ENCODE peak calls at places on chromosomes 16 and 17, in seven cellular contexts. One of them, this sample, is unnamed.

GRCh38 chr16:74748042-74748709 is 26.4 kb downstream of the FA2H start:
- DNase-seq in tibial nerve: no peak
- DNase-seq in fibroblast of lung: no peak
- DNase-seq in HepG2: no peak
- DNase-seq in MM.1S: no peak
- DNase-seq in IMR-90: no peak
- DNase-seq in spleen: peak
- DNase-seq in this sample: peak

GRCh38 chr17:43442711-43443110 is 41.1 kb upstream of the DHX8 start:
- DNase-seq in tibial nerve: no peak
- DNase-seq in fibroblast of lung: no peak
- DNase-seq in HepG2: no peak
- DNase-seq in MM.1S: no peak
- DNase-seq in IMR-90: peak
- DNase-seq in spleen: no peak
- DNase-seq in this sample: no peak

GRCh38 chr16:57231821-57232350 is 13.2 kb upstream of the ARL2BP start:
- DNase-seq in tibial nerve: no peak
- DNase-seq in fibroblast of lung: no peak
- DNase-seq in HepG2: no peak
- DNase-seq in MM.1S: no peak
- DNase-seq in IMR-90: peak
- DNase-seq in spleen: no peak
- DNase-seq in this sample: no peak

GRCh38 chr17:8832711-8833352 is 33.7 kb upstream of the MFSD6L start:
- DNase-seq in tibial nerve: no peak
- DNase-seq in fibroblast of lung: no peak
- DNase-seq in HepG2: no peak
- DNase-seq in MM.1S: no peak
- DNase-seq in IMR-90: no peak
- DNase-seq in spleen: peak
- DNase-seq in this sample: no peak

GRCh38 chr17:4610656-4611055 is 26.3 kb downstream of the SMTNL2 start:
- DNase-seq in tibial nerve: no peak
- DNase-seq in fibroblast of lung: no peak
- DNase-seq in HepG2: no peak
- DNase-seq in MM.1S: no peak
- DNase-seq in IMR-90: no peak
- DNase-seq in spleen: no peak
- DNase-seq in this sample: no peak

GRCh38 chr17:40541060-40541872 is 24.0 kb downstream of the CCR7 start:
- DNase-seq in tibial nerve: no peak
- DNase-seq in fibroblast of lung: no peak
- DNase-seq in HepG2: peak
- DNase-seq in MM.1S: no peak
- DNase-seq in IMR-90: no peak
- DNase-seq in spleen: peak
- DNase-seq in this sample: peak

GRCh38 chr17:40281663-40282062 is 6.0 kb upstream of the CDC6 start:
- DNase-seq in tibial nerve: no peak
- DNase-seq in fibroblast of lung: no peak
- DNase-seq in HepG2: no peak
- DNase-seq in MM.1S: no peak
- DNase-seq in IMR-90: no peak
- DNase-seq in spleen: no peak
- DNase-seq in this sample: no peak

GRCh38 chr17:50520483-50520882 is 12.1 kb upstream of the EPN3 start:
- DNase-seq in tibial nerve: no peak
- DNase-seq in fibroblast of lung: no peak
- DNase-seq in HepG2: no peak
- DNase-seq in MM.1S: no peak
- DNase-seq in IMR-90: no peak
- DNase-seq in spleen: no peak
- DNase-seq in this sample: no peak

GRCh38 chr16:78494105-78494504 is 394.7 kb downstream of the WWOX start:
- DNase-seq in tibial nerve: no peak
- DNase-seq in fibroblast of lung: no peak
- DNase-seq in HepG2: no peak
- DNase-seq in MM.1S: no peak
- DNase-seq in IMR-90: no peak
- DNase-seq in spleen: no peak
- DNase-seq in this sample: no peak

GRCh38 chr16:2475413-2476344 is 752 bp downstream of the TBC1D24 start:
- DNase-seq in tibial nerve: no peak
- DNase-seq in fibroblast of lung: no peak
- DNase-seq in HepG2: no peak
- DNase-seq in MM.1S: peak
- DNase-seq in IMR-90: no peak
- DNase-seq in spleen: peak
- DNase-seq in this sample: no peak

GRCh38 chr17:33598795-33599194 is 305.7 kb upstream of the ASIC2 start:
- DNase-seq in tibial nerve: no peak
- DNase-seq in fibroblast of lung: no peak
- DNase-seq in HepG2: no peak
- DNase-seq in MM.1S: no peak
- DNase-seq in IMR-90: no peak
- DNase-seq in spleen: no peak
- DNase-seq in this sample: no peak

GRCh38 chr17:81910840-81911276 is 341 bp downstream of the PCYT2 start:
- DNase-seq in tibial nerve: no peak
- DNase-seq in fibroblast of lung: no peak
- DNase-seq in HepG2: no peak
- DNase-seq in MM.1S: no peak
- DNase-seq in IMR-90: no peak
- DNase-seq in spleen: no peak
- DNase-seq in this sample: no peak

GRCh38 chr17:29929006-29929543 is 953 bp downstream of the SSH2 start:
- DNase-seq in tibial nerve: no peak
- DNase-seq in fibroblast of lung: peak
- DNase-seq in HepG2: peak
- DNase-seq in MM.1S: peak
- DNase-seq in IMR-90: no peak
- DNase-seq in spleen: no peak
- DNase-seq in this sample: no peak

GRCh38 chr16:11697319-11697718 is 29.1 kb downstream of the SNN start:
- DNase-seq in tibial nerve: no peak
- DNase-seq in fibroblast of lung: no peak
- DNase-seq in HepG2: no peak
- DNase-seq in MM.1S: no peak
- DNase-seq in IMR-90: no peak
- DNase-seq in spleen: no peak
- DNase-seq in this sample: peak

GRCh38 chr16:1091992-1092552 is 4.0 kb downstream of the C1QTNF8 start:
- DNase-seq in tibial nerve: no peak
- DNase-seq in fibroblast of lung: no peak
- DNase-seq in HepG2: no peak
- DNase-seq in MM.1S: no peak
- DNase-seq in IMR-90: no peak
- DNase-seq in spleen: no peak
- DNase-seq in this sample: no peak

GRCh38 chr17:17712268-17712924 is 31.1 kb downstream of the RAI1 start:
- DNase-seq in tibial nerve: no peak
- DNase-seq in fibroblast of lung: peak
- DNase-seq in HepG2: no peak
- DNase-seq in MM.1S: no peak
- DNase-seq in IMR-90: peak
- DNase-seq in spleen: no peak
- DNase-seq in this sample: no peak

GRCh38 chr16:28188085-28188916 is 23.5 kb downstream of the XPO6 start:
- DNase-seq in tibial nerve: no peak
- DNase-seq in fibroblast of lung: peak
- DNase-seq in HepG2: no peak
- DNase-seq in MM.1S: peak
- DNase-seq in IMR-90: peak
- DNase-seq in spleen: no peak
- DNase-seq in this sample: no peak
- H3K4me3 ChIP-seq in tibial nerve: no peak
- H3K4me3 ChIP-seq in fibroblast of lung: no peak
- H3K4me3 ChIP-seq in HepG2: no peak
- H3K4me3 ChIP-seq in MM.1S: no peak
- H3K4me3 ChIP-seq in IMR-90: no peak
- H3K4me3 ChIP-seq in spleen: no peak
- H3K4me3 ChIP-seq in this sample: no peak

DNA sequence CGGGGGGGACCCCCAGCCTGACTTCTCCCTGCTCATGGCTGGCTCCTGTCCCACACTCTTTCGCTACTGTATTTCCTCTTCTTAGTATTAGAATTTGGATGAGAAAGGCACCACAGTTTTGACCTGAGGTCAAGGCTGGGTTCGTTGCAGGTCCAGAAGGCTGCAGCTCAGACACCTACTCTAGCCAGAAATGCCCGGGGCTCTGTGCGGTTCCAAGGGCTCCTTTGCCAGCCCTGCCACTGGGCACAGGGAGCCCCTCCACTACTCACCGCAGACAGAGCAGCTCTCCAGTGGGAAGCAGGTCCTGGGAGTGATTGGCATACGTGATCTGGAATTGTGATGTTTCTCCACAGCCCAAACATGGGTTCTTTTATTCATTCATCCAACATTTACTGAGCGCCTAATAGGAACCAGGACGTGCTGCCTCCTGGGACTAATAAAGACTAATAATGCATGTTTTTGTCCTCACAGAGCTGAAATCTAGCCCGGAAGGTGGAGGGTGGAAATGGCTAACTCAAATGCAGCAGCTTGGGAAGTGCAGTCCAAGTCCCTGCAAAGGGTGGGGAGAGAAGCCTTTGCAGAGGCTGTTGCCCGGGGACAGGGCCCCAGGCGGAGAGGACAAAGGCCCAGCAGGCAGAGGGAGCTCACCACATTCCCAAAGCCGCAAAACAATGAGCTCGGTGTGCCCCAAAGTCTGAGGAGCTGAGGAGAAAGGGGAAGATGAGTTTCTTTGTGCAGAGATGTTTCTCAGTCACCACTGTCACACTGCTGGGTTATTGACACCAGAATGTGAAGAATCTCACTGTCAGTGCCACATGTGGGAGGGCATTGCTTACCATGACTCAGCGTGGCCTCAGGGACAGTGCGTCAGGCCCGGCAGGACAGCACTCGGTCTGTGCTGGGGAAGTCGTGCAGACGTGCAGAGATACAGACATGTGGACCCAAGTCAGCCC is 118.4 kb upstream of the CHMP6 start:
- DNase-seq in tibial nerve: no peak
- DNase-seq in fibroblast of lung: no peak
- DNase-seq in HepG2: no peak
- DNase-seq in MM.1S: no peak
- DNase-seq in IMR-90: no peak
- DNase-seq in spleen: peak
- DNase-seq in this sample: no peak
- TF ChIP-seq CTCF in tibial nerve: no peak
- TF ChIP-seq CTCF in fibroblast of lung: no peak
- TF ChIP-seq CTCF in HepG2: no peak
- TF ChIP-seq CTCF in MM.1S: no peak
- TF ChIP-seq CTCF in IMR-90: no peak
- TF ChIP-seq CTCF in spleen: no peak
- TF ChIP-seq CTCF in this sample: no peak

GRCh38 chr16:26139884-26140283 is 448.1 kb downstream of the HS3ST4 start:
- DNase-seq in tibial nerve: no peak
- DNase-seq in fibroblast of lung: no peak
- DNase-seq in HepG2: no peak
- DNase-seq in MM.1S: no peak
- DNase-seq in IMR-90: no peak
- DNase-seq in spleen: no peak
- DNase-seq in this sample: no peak
- H3K27ac ChIP-seq in tibial nerve: no peak
- H3K27ac ChIP-seq in fibroblast of lung: no peak
- H3K27ac ChIP-seq in HepG2: no peak
- H3K27ac ChIP-seq in MM.1S: no peak
- H3K27ac ChIP-seq in IMR-90: no peak
- H3K27ac ChIP-seq in spleen: no peak
- H3K27ac ChIP-seq in this sample: no peak

GRCh38 chr17:76791053-76791980 is 53.4 kb downstream of the MFSD11 start:
- DNase-seq in tibial nerve: no peak
- DNase-seq in fibroblast of lung: peak
- DNase-seq in HepG2: peak
- DNase-seq in MM.1S: peak
- DNase-seq in IMR-90: peak
- DNase-seq in spleen: peak
- DNase-seq in this sample: no peak
- H3K4me3 ChIP-seq in tibial nerve: no peak
- H3K4me3 ChIP-seq in fibroblast of lung: peak
- H3K4me3 ChIP-seq in HepG2: no peak
- H3K4me3 ChIP-seq in MM.1S: peak
- H3K4me3 ChIP-seq in IMR-90: no peak
- H3K4me3 ChIP-seq in spleen: no peak
- H3K4me3 ChIP-seq in this sample: peak

DNA sequence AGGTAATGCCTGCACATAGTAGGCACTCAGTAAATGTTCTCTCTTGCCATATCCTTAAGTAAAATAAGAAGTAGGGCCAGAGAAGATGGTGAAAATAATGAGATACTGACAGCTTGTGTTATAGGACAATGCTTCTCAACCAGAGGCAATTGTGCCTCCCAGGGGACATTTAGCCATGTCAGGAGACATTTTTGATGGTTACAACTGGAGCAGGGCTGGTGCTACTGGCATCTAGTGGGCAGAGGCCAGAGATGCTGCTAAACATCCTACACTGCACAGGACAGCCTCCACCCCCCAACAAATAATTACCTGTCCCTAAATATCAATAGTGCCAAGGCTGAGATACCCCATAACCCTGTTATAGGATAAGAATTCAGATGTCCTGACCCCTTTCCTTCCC is 1.7 kb downstream of the RAD51D start:
- DNase-seq in tibial nerve: no peak
- DNase-seq in fibroblast of lung: peak
- DNase-seq in HepG2: peak
- DNase-seq in MM.1S: peak
- DNase-seq in IMR-90: peak
- DNase-seq in spleen: no peak
- DNase-seq in this sample: no peak
- TF ChIP-seq CTCF in tibial nerve: no peak
- TF ChIP-seq CTCF in fibroblast of lung: peak
- TF ChIP-seq CTCF in HepG2: peak
- TF ChIP-seq CTCF in MM.1S: peak
- TF ChIP-seq CTCF in IMR-90: peak
- TF ChIP-seq CTCF in spleen: no peak
- TF ChIP-seq CTCF in this sample: no peak

GRCh38 chr17:67994827-67995567 is 1.3 kb downstream of the C17orf58 start:
- DNase-seq in tibial nerve: no peak
- DNase-seq in fibroblast of lung: peak
- DNase-seq in HepG2: no peak
- DNase-seq in MM.1S: no peak
- DNase-seq in IMR-90: peak
- DNase-seq in spleen: no peak
- DNase-seq in this sample: no peak
- H3K27ac ChIP-seq in tibial nerve: peak
- H3K27ac ChIP-seq in fibroblast of lung: peak
- H3K27ac ChIP-seq in HepG2: no peak
- H3K27ac ChIP-seq in MM.1S: no peak
- H3K27ac ChIP-seq in IMR-90: no peak
- H3K27ac ChIP-seq in spleen: peak
- H3K27ac ChIP-seq in this sample: no peak

GRCh38 chr17:7253082-7253481 is 1.1 kb downstream of the ELP5 start:
- DNase-seq in tibial nerve: no peak
- DNase-seq in fibroblast of lung: no peak
- DNase-seq in HepG2: no peak
- DNase-seq in MM.1S: no peak
- DNase-seq in IMR-90: no peak
- DNase-seq in spleen: no peak
- DNase-seq in this sample: no peak
- H3K4me3 ChIP-seq in tibial nerve: no peak
- H3K4me3 ChIP-seq in fibroblast of lung: peak
- H3K4me3 ChIP-seq in HepG2: peak
- H3K4me3 ChIP-seq in MM.1S: peak
- H3K4me3 ChIP-seq in IMR-90: peak
- H3K4me3 ChIP-seq in spleen: peak
- H3K4me3 ChIP-seq in this sample: peak